ENCODE peak calls at places on chromosomes 16 and 17, in nine cellular contexts. S is DMS153; T is AG04449; I is NCI-H1092; L is activated CD4-positive, CD25-positive, alpha-beta regulatory T cell; O is NCI-H1105 treated with DMSO at 0.1 percent for 48 hours; J is ELR; Z is heart left ventricle; N is T follicular helper cell. A is an unnamed sample.

GRCh38 chr16:73125860-73126259 is 77.9 kb upstream of the ZFHX3 start:
- DNase-seq in S (no peak), T (peak), I (no peak), L (no peak), O (no peak), J (peak), Z (peak), N (no peak), A (no peak)

GRCh38 chr17:21242026-21242700 is 11.0 kb downstream of the NATD1 start:
- DNase-seq in S (no peak), T (no peak), I (no peak), L (no peak), O (no peak), J (peak), Z (no peak), N (no peak), A (no peak)

GRCh38 chr17:2172447-2172938 is 117.6 kb downstream of the HIC1 start:
- DNase-seq in S (no peak), T (no peak), I (no peak), L (no peak), O (no peak), J (peak), Z (peak), N (no peak), A (no peak)

GRCh38 chr17:8488931-8489330 is 53.2 kb downstream of the NDEL1 start:
- DNase-seq in S (no peak), T (peak), I (no peak), L (no peak), O (no peak), J (peak), Z (peak), N (no peak), A (no peak)

GRCh38 chr17:78434455-78435329 is 56.2 kb downstream of the PGS1 start:
- DNase-seq in S (no peak), T (no peak), I (no peak), L (no peak), O (no peak), J (no peak), Z (no peak), N (no peak), A (no peak)

GRCh38 chr17:31275126-31275525 is 21.9 kb downstream of the OMG start:
- DNase-seq in S (no peak), T (no peak), I (no peak), L (no peak), O (no peak), J (no peak), Z (no peak), N (no peak), A (no peak)

GRCh38 chr17:31415640-31416502 is 24.4 kb downstream of the RAB11FIP4 start:
- DNase-seq in S (no peak), T (no peak), I (no peak), L (no peak), O (no peak), J (no peak), Z (peak), N (no peak), A (no peak)

GRCh38 chr17:2453325-2453724 is 52.5 kb upstream of the MNT start:
- DNase-seq in S (no peak), T (no peak), I (no peak), L (no peak), O (no peak), J (no peak), Z (no peak), N (no peak), A (no peak)

GRCh38 chr16:49465661-49466528 is 92.3 kb downstream of the C16orf78 start:
- DNase-seq in S (no peak), T (no peak), I (no peak), L (no peak), O (no peak), J (no peak), Z (no peak), N (no peak), A (no peak)

GRCh38 chr16:66342294-66342900 is 24.1 kb upstream of the CDH5 start:
- DNase-seq in S (no peak), T (no peak), I (peak), L (no peak), O (no peak), J (peak), Z (no peak), N (no peak), A (peak)

GRCh38 chr17:45225964-45226530 is 4.4 kb downstream of the FMNL1 start:
- DNase-seq in S (no peak), T (no peak), I (no peak), L (peak), O (no peak), J (peak), Z (peak), N (peak), A (peak)

A was measured in testis.